ENCODE peak calls at places on chromosome 13, in four cellular contexts. M is HepG2, T is GM12878, N is K562. H is an unnamed sample.
A peak's percentile ranks its signal among the peaks of the same experiment; 100 is the strongest.

GRCh38 chr13:34358811-34359513 is 541.0 kb downstream of the RFC3 start:
- DNase-seq in M (no peak), T (no peak), N (no peak), H (no peak)

GRCh38 chr13:98688373-98688772 is 64.1 kb downstream of the SLC15A1 start:
- DNase-seq in M (no peak), T (no peak), N (no peak), H (no peak)

GRCh38 chr13:112690242-112690943 is 555 bp downstream of the ATP11A start:
- DNase-seq in M (no peak), T (no peak), N (peak; percentile 38), H (no peak)

GRCh38 chr13:59823495-59823894 is 340.2 kb downstream of the DIAPH3 start:
- DNase-seq in M (no peak), T (no peak), N (no peak), H (peak; percentile 0)

GRCh38 chr13:75285310-75285709 is 196.7 kb downstream of the TBC1D4 start:
- DNase-seq in M (no peak), T (no peak), N (no peak), H (no peak)

GRCh38 chr13:78102121-78102677 is 183.6 kb upstream of the EDNRB start:
- DNase-seq in M (no peak), T (peak; percentile 5), N (no peak), H (no peak)

GRCh38 chr13:111467111-111467890 is 146.9 kb downstream of the TEX29 start:
- DNase-seq in M (no peak), T (no peak), N (no peak), H (no peak)

GRCh38 chr13:23707674-23708073 is 137.5 kb downstream of the TNFRSF19 start:
- DNase-seq in M (no peak), T (no peak), N (peak; percentile 10), H (no peak)

GRCh38 chr13:107476068-107476467 is 739.3 kb downstream of the LIG4 start:
- DNase-seq in M (no peak), T (no peak), N (no peak), H (no peak)

GRCh38 chr13:41652735-41653361 is 195.5 kb downstream of the RGCC start:
- DNase-seq in M (peak; percentile 62), T (no peak), N (peak; percentile 21), H (peak; percentile 7)

GRCh38 chr13:75691183-75691582 is 55.1 kb downstream of the LMO7 start:
- DNase-seq in M (peak; percentile 16), T (no peak), N (no peak), H (peak; percentile 87)

GRCh38 chr13:95083758-95084157 is 217.5 kb downstream of the ABCC4 start:
- DNase-seq in M (no peak), T (no peak), N (no peak), H (peak; percentile 17)

GRCh38 chr13:31073859-31074718 is 87.6 kb downstream of the HSPH1 start:
- DNase-seq in M (no peak), T (peak; percentile 89), N (no peak), H (no peak)

GRCh38 chr13:112113355-112113754 is 46.4 kb downstream of the SOX1 start:
- DNase-seq in M (no peak), T (no peak), N (no peak), H (no peak)

GRCh38 chr13:102392810-102393209 is 9.0 kb downstream of the FGF14 start:
- DNase-seq in M (no peak), T (no peak), N (no peak), H (no peak)

GRCh38 chr13:101325423-101325822 is 90.9 kb downstream of the NALCN start:
- DNase-seq in M (no peak), T (no peak), N (no peak), H (no peak)

GRCh38 chr13:114142640-114143490 is 10.4 kb upstream of the RASA3 start:
- DNase-seq in M (no peak), T (no peak), N (no peak), H (no peak)

GRCh38 chr13:28494861-28495585 is at the start of gene FLT1:
- DNase-seq in M (no peak), T (no peak), N (no peak), H (no peak)

DNA sequence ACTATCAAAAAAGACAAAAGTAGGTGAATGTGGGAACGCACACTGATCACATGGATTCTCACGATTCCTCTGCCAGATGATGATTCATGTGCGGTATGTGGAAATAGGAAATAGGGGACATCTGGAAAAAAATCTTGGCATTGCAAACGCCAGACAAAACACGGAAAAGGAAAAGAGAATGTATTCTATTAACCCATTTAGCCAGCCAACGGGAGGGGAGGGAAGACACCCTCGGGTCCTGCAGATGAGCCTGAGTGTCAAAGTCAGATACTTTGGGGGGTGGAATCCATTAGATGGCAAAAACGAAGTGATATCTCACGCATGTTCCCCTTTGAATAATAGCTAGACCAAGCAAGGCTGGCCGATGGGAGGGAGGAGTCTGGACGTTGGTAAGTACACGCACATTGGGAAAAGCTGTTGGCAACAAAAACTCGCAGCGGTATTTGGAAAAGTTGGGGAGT is 73.7 kb downstream of the COL4A1 start:
- DNase-seq in M (no peak), T (no peak), N (no peak), H (no peak)
- TF ChIP-seq EP300 in M (no peak), T (no peak), N (no peak), H (no peak)

GRCh38 chr13:85828094-85828684 is 29.0 kb upstream of the SLITRK6 start:
- DNase-seq in M (peak; percentile 6), T (no peak), N (peak; percentile 6), H (peak; percentile 1)

GRCh38 chr13:85833938-85834337 is 34.7 kb upstream of the SLITRK6 start:
- DNase-seq in M (no peak), T (no peak), N (no peak), H (no peak)
- TF ChIP-seq MYC in M (no peak), T (no peak), N (no peak), H (no peak)

DNA sequence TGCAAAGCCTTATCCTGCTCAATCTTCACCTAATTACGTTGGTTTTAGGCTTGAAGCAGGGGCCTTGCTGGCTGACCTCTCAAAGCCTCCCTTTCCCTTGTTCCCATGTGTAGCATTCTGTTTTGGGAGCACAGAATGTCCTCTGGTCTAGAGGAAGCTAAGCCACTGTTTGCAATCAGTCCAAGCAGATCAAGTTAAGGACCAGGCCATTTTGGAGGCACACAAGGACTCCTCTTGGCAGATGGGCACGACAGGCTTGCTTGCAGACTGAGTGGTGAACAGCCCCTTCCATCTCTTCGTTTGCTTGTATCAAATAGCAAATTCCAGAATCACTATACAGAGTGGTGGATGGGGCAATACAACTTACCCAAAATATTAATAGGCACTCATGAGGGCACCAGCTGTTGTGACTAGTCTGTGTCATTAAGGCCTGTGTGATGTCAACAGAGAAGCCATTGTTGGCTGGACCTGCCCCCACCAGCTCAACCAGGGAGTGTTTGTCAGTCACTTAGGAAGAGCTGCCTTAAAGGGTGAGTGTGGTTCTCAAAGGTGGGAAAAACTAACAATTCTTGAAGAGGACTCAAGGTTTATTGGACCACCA is 215.5 kb upstream of the SERP2 start:
- DNase-seq in M (no peak), T (no peak), N (no peak), H (no peak)
- TF ChIP-seq EP300 in M (no peak), T (no peak), N (no peak), H (no peak)

GRCh38 chr13:48994731-48995130 is 19.0 kb downstream of the FNDC3A start:
- DNase-seq in M (peak; percentile 4), T (no peak), N (no peak), H (no peak)
- TF ChIP-seq MYC in M (no peak), T (no peak), N (no peak), H (no peak)

GRCh38 chr13:29523199-29523931 is 72.1 kb downstream of the SLC7A1 start:
- DNase-seq in M (no peak), T (no peak), N (no peak), H (no peak)
- TF ChIP-seq EP300 in M (no peak), T (no peak), N (no peak), H (no peak)

GRCh38 chr13:50592412-50593145 is 250.9 kb downstream of the DLEU7 start:
- DNase-seq in M (no peak), T (no peak), N (no peak), H (no peak)
- TF ChIP-seq MYC in M (no peak), T (no peak), N (no peak), H (no peak)

DNA sequence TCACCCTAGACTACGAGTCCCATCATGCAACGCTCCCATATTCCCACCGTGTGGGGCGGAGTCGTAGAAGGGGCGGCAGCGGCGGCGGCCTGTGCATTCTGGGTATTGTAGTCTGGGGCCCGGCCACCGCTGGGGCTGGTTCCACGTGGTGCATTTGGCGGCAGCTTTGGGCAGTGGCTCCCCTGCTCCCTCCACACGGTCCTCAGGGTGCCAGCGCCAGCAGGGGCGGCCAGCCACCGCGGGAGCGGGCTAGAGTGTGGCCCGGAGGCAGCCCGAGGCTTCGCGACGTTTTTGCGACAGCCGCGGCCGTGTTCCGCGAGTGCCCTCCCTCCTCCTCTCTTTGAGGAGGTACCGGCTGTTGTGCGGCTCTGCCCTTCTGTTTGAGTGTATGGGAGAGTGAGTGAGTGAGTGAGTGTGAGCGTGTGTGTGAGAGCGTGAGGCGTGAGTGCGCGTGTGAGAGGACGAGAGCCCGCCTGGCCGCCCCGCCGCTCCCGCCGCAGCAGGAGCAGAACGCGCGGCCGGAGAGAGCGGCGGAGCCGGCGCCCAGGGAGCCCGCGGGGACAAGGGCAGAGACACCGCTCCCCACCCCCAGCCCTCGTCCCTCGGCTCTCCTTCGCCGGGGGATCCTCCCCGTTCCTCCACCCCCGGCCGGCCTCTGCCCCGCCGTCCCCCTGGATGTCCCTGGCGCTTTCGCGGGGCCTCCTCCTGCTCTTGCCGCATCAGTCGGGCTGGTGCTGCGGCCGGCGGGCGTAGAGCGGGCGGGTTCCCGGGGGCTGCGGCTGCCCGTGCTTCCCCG is at the start of gene CDK8:
- DNase-seq in M (peak; percentile 83), T (peak; percentile 48), N (peak; percentile 90), H (peak; percentile 92)
- TF ChIP-seq EP300 in M (no peak), T (no peak), N (no peak), H (no peak)